ENCODE peak calls at places on chromosomes 2 and 18, in four cellular contexts. T, I, X and C are unnamed samples.

GRCh38 chr2:183903026-183903425 is 695.3 kb upstream of the ZNF804A start:
- DNase-seq in T (no peak), I (no peak), X (no peak), C (no peak)

GRCh38 chr2:200193331-200193730 is 113.2 kb upstream of the SPATS2L start:
- DNase-seq in T (no peak), I (no peak), X (no peak), C (no peak)

GRCh38 chr2:238096311-238097011 is 3.7 kb upstream of the ESPNL start:
- DNase-seq in T (no peak), I (no peak), X (no peak), C (no peak)

GRCh38 chr18:33010149-33010548 is 237.3 kb upstream of the KLHL14 start:
- DNase-seq in T (no peak), I (no peak), X (no peak), C (peak; percentile 3)

GRCh38 chr2:102473020-102473419 is at the start of gene SLC9A4:
- DNase-seq in T (no peak), I (peak; percentile 47), X (peak; percentile 67), C (peak; percentile 65)

GRCh38 chr2:196590286-196590685 is 49.2 kb upstream of the CCDC150 start:
- DNase-seq in T (no peak), I (no peak), X (no peak), C (no peak)

GRCh38 chr2:198639580-198639979 is 818.2 kb downstream of the SATB2 start:
- DNase-seq in T (no peak), I (no peak), X (no peak), C (no peak)

GRCh38 chr2:54634564-54635511 is 88.6 kb upstream of the EML6 start:
- DNase-seq in T (peak; percentile 59), I (peak; percentile 92), X (peak; percentile 97), C (peak; percentile 95)

GRCh38 chr2:200585730-200586643 is at the start of gene AOX1:
- DNase-seq in T (peak; percentile 46), I (peak; percentile 68), X (peak; percentile 67), C (peak; percentile 64)

GRCh38 chr2:238952261-238952924 is 104.5 kb downstream of the TWIST2 start:
- DNase-seq in T (no peak), I (peak; percentile 40), X (no peak), C (no peak)

GRCh38 chr2:225660262-225661091 is 261.0 kb downstream of the NYAP2 start:
- DNase-seq in T (peak; percentile 61), I (peak; percentile 63), X (peak; percentile 75), C (peak; percentile 74)

GRCh38 chr2:173511357-173511756 is 156.7 kb downstream of the CDCA7 start:
- DNase-seq in T (no peak), I (no peak), X (no peak), C (no peak)

GRCh38 chr2:119012345-119013301 is 70.6 kb downstream of the MARCO start:
- DNase-seq in T (no peak), I (no peak), X (no peak), C (no peak)

GRCh38 chr2:1645761-1646476 is 98.4 kb downstream of the PXDN start:
- DNase-seq in T (no peak), I (peak; percentile 69), X (no peak), C (no peak)

GRCh38 chr2:128317186-128317897 is 1.3 kb downstream of the HS6ST1 start:
- DNase-seq in T (no peak), I (no peak), X (no peak), C (no peak)

GRCh38 chr2:30283931-30284565 is 52.7 kb downstream of the LBH start:
- DNase-seq in T (no peak), I (no peak), X (peak; percentile 41), C (no peak)

GRCh38 chr2:23286765-23287155 is 98.2 kb upstream of the KLHL29 start:
- DNase-seq in T (peak; percentile 25), I (peak; percentile 58), X (peak; percentile 69), C (peak; percentile 62)

GRCh38 chr2:200899482-200899881 is 10.3 kb downstream of the NIF3L1 start:
- DNase-seq in T (no peak), I (no peak), X (no peak), C (no peak)

GRCh38 chr2:224412064-224412921 is 10.4 kb upstream of the FAM124B start:
- DNase-seq in T (no peak), I (peak; percentile 86), X (peak; percentile 36), C (peak; percentile 13)

GRCh38 chr2:225637199-225637598 is 237.7 kb downstream of the NYAP2 start:
- DNase-seq in T (no peak), I (no peak), X (peak; percentile 5), C (peak; percentile 11)

GRCh38 chr2:74690571-74690970 is 36.5 kb downstream of the SEMA4F start:
- DNase-seq in T (no peak), I (peak; percentile 77), X (peak; percentile 80), C (peak; percentile 82)

GRCh38 chr2:95313296-95314265 is 16.4 kb downstream of the KCNIP3 start:
- DNase-seq in T (peak; percentile 1), I (no peak), X (no peak), C (no peak)

GRCh38 chr2:134190062-134190806 is 63.6 kb upstream of the MGAT5 start:
- DNase-seq in T (no peak), I (no peak), X (no peak), C (no peak)

GRCh38 chr2:122535960-122536517 is 780.6 kb downstream of the TSN start:
- DNase-seq in T (no peak), I (no peak), X (no peak), C (no peak)

GRCh38 chr2:68411397-68412126 is 46.5 kb downstream of the PLEK start:
- DNase-seq in T (no peak), I (no peak), X (no peak), C (no peak)

GRCh38 chr18:77608807-77609206 is 359.2 kb downstream of the GALR1 start:
- DNase-seq in T (no peak), I (no peak), X (no peak), C (no peak)

GRCh38 chr2:44100351-44100750 is 68.3 kb upstream of the PPM1B start:
- DNase-seq in T (peak; percentile 18), I (peak; percentile 98), X (peak; percentile 97), C (peak; percentile 96)

GRCh38 chr2:237162959-237163358 is 77.3 kb downstream of the COPS8 start:
- DNase-seq in T (no peak), I (no peak), X (no peak), C (no peak)

GRCh38 chr2:74461187-74462053 is 3.2 kb downstream of the WBP1 start:
- DNase-seq in T (no peak), I (no peak), X (peak; percentile 11), C (no peak)

GRCh38 chr2:114935031-114935430 is 492.6 kb downstream of the DPP10 start:
- DNase-seq in T (no peak), I (no peak), X (no peak), C (no peak)

GRCh38 chr2:132758995-132759394 is 89.0 kb upstream of the LYPD1 start:
- DNase-seq in T (no peak), I (no peak), X (no peak), C (no peak)

GRCh38 chr2:206833291-206833690 is 67.9 kb downstream of the FASTKD2 start:
- DNase-seq in T (no peak), I (no peak), X (no peak), C (no peak)

GRCh38 chr2:224309216-224309615 is 92.7 kb downstream of the FAM124B start:
- DNase-seq in T (no peak), I (peak; percentile 60), X (peak; percentile 21), C (peak; percentile 12)

GRCh38 chr2:121903037-121903689 is 147.7 kb downstream of the TSN start:
- DNase-seq in T (peak; percentile 42), I (no peak), X (peak; percentile 42), C (no peak)

GRCh38 chr2:175233135-175233719 is 51.7 kb upstream of the ATP5MC3 start:
- DNase-seq in T (no peak), I (peak; percentile 96), X (peak; percentile 59), C (peak; percentile 49)

GRCh38 chr2:45168731-45169338 is 159.6 kb upstream of the SIX2 start:
- DNase-seq in T (peak; percentile 11), I (no peak), X (peak; percentile 49), C (no peak)

DNA sequence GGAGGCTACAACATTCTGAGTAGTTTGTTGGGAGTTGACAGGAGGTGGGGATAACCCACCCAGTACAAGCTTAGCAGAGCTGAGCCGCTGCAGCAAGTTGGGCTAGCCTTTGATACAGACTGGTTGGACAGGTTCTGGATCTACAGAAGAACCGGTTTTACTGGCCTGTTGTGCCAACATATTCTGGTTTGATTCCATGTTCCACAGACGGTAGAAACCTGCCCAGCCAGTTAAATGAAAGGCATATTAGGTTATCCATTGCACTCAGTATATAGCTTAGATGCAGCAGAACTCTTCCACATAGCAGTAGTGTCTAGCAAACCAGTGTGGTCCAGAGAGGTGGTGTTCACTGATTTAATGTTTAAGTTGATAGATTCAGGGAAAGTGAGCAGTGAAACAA is 19.3 kb upstream of the RBBP8 start:
- DNase-seq in T (no peak), I (no peak), X (no peak), C (no peak)
- H3K4me3 ChIP-seq in T (no peak overlapping the region), I (no peak overlapping the region), X (no peak overlapping the region), C (no peak overlapping the region)

DNA sequence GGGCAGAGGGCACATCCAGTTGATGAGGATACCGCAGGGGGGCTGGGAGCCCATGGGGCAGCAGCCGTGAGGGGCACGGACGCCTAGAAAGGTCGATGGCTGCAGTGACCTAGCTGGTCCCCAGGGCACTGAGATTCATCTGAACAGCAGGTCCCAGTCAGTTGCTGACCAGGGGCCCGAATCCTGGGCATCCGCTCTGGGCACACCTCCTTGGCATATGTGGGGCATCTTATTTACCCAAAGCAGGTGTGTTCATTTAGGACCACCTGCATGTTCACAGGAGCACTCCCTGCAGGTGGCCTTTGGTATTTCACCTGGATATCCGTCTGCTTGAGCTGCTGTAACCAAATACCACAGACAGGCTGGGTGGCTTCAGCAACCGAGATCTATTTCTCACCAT is 72.0 kb upstream of the ODC1 start:
- DNase-seq in T (no peak), I (no peak), X (no peak), C (no peak)
- TF ChIP-seq CTCF in T (no peak), I (no peak), X (no peak), C (peak; percentile 2)

GRCh38 chr2:110834134-110834827 is 101.9 kb downstream of the ACOXL start:
- DNase-seq in T (no peak), I (no peak), X (no peak), C (no peak)

GRCh38 chr2:110840508-110840907 is 108.1 kb downstream of the ACOXL start:
- DNase-seq in T (no peak), I (no peak), X (no peak), C (no peak)

GRCh38 chr2:110842048-110842447 is 109.7 kb downstream of the ACOXL start:
- DNase-seq in T (no peak), I (no peak), X (no peak), C (no peak)

GRCh38 chr2:110837421-110838409 is 105.3 kb downstream of the ACOXL start:
- DNase-seq in T (no peak), I (no peak), X (no peak), C (no peak)

GRCh38 chr2:110838657-110839357 is 106.4 kb downstream of the ACOXL start:
- DNase-seq in T (no peak), I (no peak), X (no peak), C (no peak)
- H3K4me3 ChIP-seq in T (no peak overlapping the region), I (no peak overlapping the region), X (no peak overlapping the region), C (no peak overlapping the region)

GRCh38 chr2:240178564-240178963 is 38.1 kb upstream of the OTOS start:
- DNase-seq in T (no peak), I (no peak), X (no peak), C (no peak)
- TF ChIP-seq CTCF in T (no peak), I (no peak), X (no peak), C (no peak)

GRCh38 chr2:82837588-82838304 is 1621.3 kb downstream of the SUCLG1 start:
- DNase-seq in T (no peak), I (peak; percentile 83), X (peak; percentile 89), C (peak; percentile 93)
- H3K4me3 ChIP-seq in T (no peak overlapping the region), I (no peak overlapping the region), X (no peak overlapping the region), C (no peak overlapping the region)